ENCODE peak calls at places on chromosomes 6 and 20, in seven cellular contexts. F is H1, A is IMR-90, N is H9, S is neuronal stem cell, D is mesenchymal stem cell, W is trophoblast cell. J is an unnamed sample.

GRCh38 chr6:166775180-166775922 is 148.3 kb upstream of the RPS6KA2 start:
- DNase-seq in A (peak), N (peak), S (peak), W (peak), F (no peak), D (peak), J (peak)

GRCh38 chr20:50327666-50328065 is 137.0 kb downstream of the CEBPB start:
- DNase-seq in A (no peak), W (no peak), N (no peak), F (no peak), D (no peak), S (no peak), J (no peak)

GRCh38 chr6:13268914-13269532 is 59.3 kb downstream of the TBC1D7 start:
- DNase-seq in S (no peak), F (no peak), N (no peak), D (peak), W (peak), A (peak), J (peak)

GRCh38 chr6:36682328-36683144 is 4.0 kb downstream of the CDKN1A start:
- DNase-seq in S (no peak), W (peak), A (no peak), F (no peak), D (peak), N (peak), J (peak)

GRCh38 chr6:148501178-148501590 is 158.5 kb downstream of the SASH1 start:
- DNase-seq in F (no peak), N (no peak), A (peak), W (peak), S (no peak), D (peak), J (no peak)

GRCh38 chr6:155327326-155328073 is 13.2 kb upstream of the TFB1M start:
- DNase-seq in N (no peak), D (peak), S (peak), F (no peak), A (peak), W (peak), J (peak)

GRCh38 chr6:100883347-100883746 is 2.2 kb upstream of the ASCC3 start:
- DNase-seq in D (no peak), S (no peak), A (no peak), N (no peak), W (no peak), F (no peak), J (peak)

GRCh38 chr20:43752561-43753301 is 25.9 kb upstream of the GTSF1L start:
- DNase-seq in W (no peak), D (peak), N (no peak), A (peak), F (no peak), S (no peak), J (no peak)

GRCh38 chr20:34871966-34872603 is 571 bp downstream of the GGT7 start:
- DNase-seq in D (no peak), A (no peak), F (no peak), N (no peak), W (no peak), S (no peak), J (no peak)

GRCh38 chr6:1388081-1388926 is 1.1 kb upstream of the FOXF2 start:
- DNase-seq in A (peak), D (no peak), S (peak), W (no peak), F (no peak), N (peak), J (no peak)

GRCh38 chr20:19682249-19682648 is 75.8 kb upstream of the RIN2 start:
- DNase-seq in D (no peak), F (no peak), A (no peak), N (no peak), S (no peak), W (no peak), J (no peak)

GRCh38 chr6:142740449-142740848 is 204.5 kb downstream of the HIVEP2 start:
- DNase-seq in A (no peak), F (no peak), S (no peak), W (no peak), N (no peak), D (no peak), J (no peak)

GRCh38 chr6:32140420-32141046 is 10.4 kb upstream of the FKBPL start:
- DNase-seq in S (no peak), F (no peak), N (no peak), A (no peak), W (no peak), D (peak), J (no peak)

GRCh38 chr6:123091091-123091895 is 95.3 kb downstream of the CLVS2 start:
- DNase-seq in N (no peak), W (peak), A (no peak), D (peak), F (no peak), S (no peak), J (no peak)

GRCh38 chr6:3706547-3707467 is 44.7 kb downstream of the PXDC1 start:
- DNase-seq in A (peak), N (no peak), S (no peak), D (peak), W (no peak), F (no peak), J (no peak)

GRCh38 chr6:17584241-17584803 is 15.8 kb upstream of the FAM8A1 start:
- DNase-seq in S (peak), D (peak), W (peak), N (no peak), F (no peak), A (peak), J (peak)

GRCh38 chr20:63501818-63502670 is 3.2 kb upstream of the EEF1A2 start:
- DNase-seq in D (no peak), N (peak), W (no peak), S (no peak), A (peak), F (no peak), J (peak)

GRCh38 chr20:52494244-52494643 is 302.7 kb upstream of the ZFP64 start:
- DNase-seq in A (peak), D (peak), S (no peak), N (no peak), W (peak), F (no peak), J (no peak)

GRCh38 chr6:146915671-146916127 is 288.5 kb upstream of the STXBP5 start:
- DNase-seq in W (no peak), A (peak), N (no peak), F (no peak), D (peak), S (no peak), J (no peak)

GRCh38 chr6:3131695-3132094 is 13.2 kb downstream of the BPHL start:
- DNase-seq in A (no peak), W (no peak), S (no peak), D (no peak), N (no peak), F (no peak), J (no peak)

GRCh38 chr20:41509801-41510200 is 108.4 kb downstream of the CHD6 start:
- DNase-seq in D (peak), S (no peak), A (peak), F (no peak), N (no peak), W (no peak), J (peak)

GRCh38 chr6:30888472-30889137 is 4.3 kb downstream of the DDR1 start:
- DNase-seq in W (no peak), D (peak), A (peak), S (no peak), F (no peak), N (peak), J (peak)

GRCh38 chr20:63162206-63162770 is 53.6 kb downstream of the YTHDF1 start:
- DNase-seq in F (no peak), A (no peak), D (no peak), N (no peak), W (no peak), S (no peak), J (no peak)

GRCh38 chr6:33705268-33705885 is 6.1 kb downstream of the UQCC2 start:
- DNase-seq in A (peak), N (no peak), F (no peak), D (peak), S (no peak), W (peak), J (no peak)

GRCh38 chr6:112044196-112044595 is 9.7 kb upstream of the CCN6 start:
- DNase-seq in S (no peak), W (no peak), A (no peak), N (no peak), D (no peak), F (no peak), J (no peak)

DNA sequence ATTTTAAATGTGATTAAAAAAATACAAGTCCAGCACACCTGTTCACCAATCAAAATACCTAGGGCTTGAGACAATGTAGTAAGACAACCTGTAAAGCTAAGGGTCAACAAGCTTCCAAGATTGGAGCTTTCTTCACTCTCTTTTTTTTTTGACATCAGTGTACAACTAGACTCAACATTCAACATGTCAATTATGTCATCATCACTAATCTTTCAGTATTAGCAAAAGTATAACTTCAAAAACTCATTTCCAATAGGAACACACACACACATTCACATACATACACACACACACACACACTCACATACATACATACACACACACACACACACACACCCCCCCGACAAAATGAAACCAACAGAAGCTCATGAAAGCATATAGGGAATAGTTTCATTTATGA is 26.0 kb downstream of the PRKN start:
- DNase-seq in F (no peak), N (no peak), A (no peak), D (no peak), W (no peak), S (no peak), J (no peak)
- H3K18ac ChIP-seq in F (no peak), N (no peak), A (no peak), D (no peak), W (no peak), S (no peak), J (no peak)

DNA sequence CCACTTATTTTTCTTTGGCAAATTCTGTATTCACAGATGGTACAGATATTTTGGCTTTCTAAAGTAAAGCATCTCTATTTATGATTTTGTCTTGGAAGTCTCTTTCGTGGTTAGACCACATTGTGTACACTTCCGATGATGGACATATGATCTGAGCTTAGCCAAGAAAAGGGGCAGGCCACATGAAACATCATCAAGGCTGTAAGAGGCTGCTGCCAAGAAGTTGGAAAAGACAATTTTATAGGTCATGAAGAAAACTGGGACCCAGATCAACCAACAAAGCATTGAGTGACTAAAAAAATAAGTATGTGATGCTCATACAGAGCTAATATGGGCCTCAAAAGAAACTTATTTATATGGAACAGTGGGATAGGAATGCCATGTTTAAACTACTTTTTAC is 266.4 kb downstream of the HAO1 start:
- DNase-seq in N (no peak), F (no peak), W (no peak), A (no peak), D (peak), S (no peak), J (no peak)
- H3K18ac ChIP-seq in N (no peak), F (no peak), W (no peak), A (no peak), D (no peak), S (no peak), J (no peak)

DNA sequence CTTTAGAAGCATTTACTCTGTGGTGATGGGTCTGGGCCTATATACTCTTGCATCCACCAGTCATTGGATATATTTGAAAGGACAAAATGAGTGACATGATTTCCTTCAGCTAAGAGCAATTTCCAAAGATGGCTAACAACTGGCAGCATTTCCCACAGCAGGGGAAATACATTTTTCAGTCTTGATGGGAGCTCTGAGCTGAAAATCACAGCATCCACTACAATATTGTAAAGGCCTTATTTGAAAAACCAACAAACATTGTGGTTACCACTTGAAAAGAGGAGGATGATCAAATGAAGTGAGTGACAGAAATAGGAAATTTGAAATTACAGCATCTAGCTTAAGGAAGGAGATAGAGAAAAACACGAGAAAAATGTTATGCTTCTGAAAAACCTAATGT is 705.0 kb upstream of the EPHA7 start:
- DNase-seq in W (no peak), D (no peak), S (no peak), A (no peak), F (no peak), N (no peak), J (no peak)
- H3K18ac ChIP-seq in W (no peak), D (no peak), S (no peak), A (no peak), F (no peak), N (no peak), J (no peak)

DNA sequence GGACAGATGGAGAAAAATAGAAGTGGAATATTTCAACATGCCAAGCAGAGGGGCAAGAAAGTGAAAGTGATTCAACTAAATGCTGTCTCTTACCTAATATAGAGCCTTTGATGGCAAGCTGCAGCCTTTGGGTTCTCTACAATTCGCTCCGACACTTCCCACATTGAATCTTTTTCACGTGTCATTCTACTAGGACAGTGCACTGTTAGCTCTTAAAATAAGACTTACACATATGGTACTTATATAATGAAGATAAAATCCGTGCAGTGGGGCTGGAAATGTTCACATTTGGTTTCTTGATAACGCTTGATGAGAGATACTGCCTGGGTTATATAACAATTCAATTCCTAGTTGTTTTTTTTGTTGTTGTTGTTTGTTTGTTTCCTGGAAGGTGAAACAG is 502.4 kb downstream of the LMBRD1 start:
- DNase-seq in W (no peak), A (no peak), N (no peak), F (no peak), S (no peak), D (no peak), J (no peak)
- H3K18ac ChIP-seq in W (no peak), A (no peak), N (no peak), F (no peak), S (no peak), D (no peak), J (no peak)

DNA sequence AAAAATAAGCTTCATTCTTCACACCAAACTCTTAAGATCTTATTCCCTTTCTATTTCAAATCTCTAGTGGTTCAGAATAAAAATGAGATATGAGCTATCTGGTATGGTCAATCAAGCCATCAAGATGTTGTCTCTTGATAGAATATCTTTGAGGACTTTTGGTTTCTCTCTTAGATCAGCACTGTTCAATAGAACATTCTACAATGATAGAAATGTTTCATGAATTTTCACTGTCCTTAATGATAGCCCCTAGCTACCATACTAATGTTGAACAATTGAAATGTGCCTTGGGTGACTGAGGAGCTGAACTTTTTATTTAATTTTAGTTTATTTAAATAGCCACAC is 24.1 kb upstream of the HINT3 start:
- DNase-seq in W (no peak), D (no peak), S (no peak), F (no peak), N (no peak), A (no peak), J (no peak)
- H3K18ac ChIP-seq in W (no peak), D (no peak), S (no peak), F (no peak), N (no peak), A (no peak), J (no peak)